ENCODE peak calls at places on chromosomes 5 and 9, in eight cellular contexts. F is prostate gland, A is breast epithelium, J is GM12878, H is adrenal gland, U is NB4, M is sigmoid colon, X is IMR-90. O is an unnamed sample.

GRCh38 chr5:145718956-145719355 is 116.2 kb downstream of the PRELID2 start:
- DNase-seq in F (no peak), A (no peak), J (no peak), H (no peak), U (no peak), M (no peak), X (peak), O (no peak)

GRCh38 chr9:35826071-35826701 is 2.3 kb downstream of the FAM221B start:
- DNase-seq in F (peak), A (no peak), J (peak), H (no peak), U (peak), M (peak), X (peak), O (no peak)

GRCh38 chr9:136975624-136976023 is 1.7 kb upstream of the PTGDS start:
- DNase-seq in F (no peak), A (no peak), J (no peak), H (no peak), U (peak), M (no peak), X (no peak), O (no peak)

GRCh38 chr9:136085815-136086212 is 9.3 kb downstream of the NACC2 start:
- DNase-seq in F (peak), A (peak), J (no peak), H (peak), U (no peak), M (peak), X (no peak), O (no peak)

GRCh38 chr9:8800196-8800595 is 1000.6 kb upstream of the DMAC1 start:
- DNase-seq in F (no peak), A (no peak), J (no peak), H (no peak), U (no peak), M (no peak), X (no peak), O (no peak)

GRCh38 chr5:138966236-138966985 is 91.3 kb upstream of the LRRTM2 start:
- DNase-seq in F (no peak), A (no peak), J (no peak), H (no peak), U (no peak), M (no peak), X (no peak), O (no peak)

GRCh38 chr9:92980085-92980745 is 32.9 kb downstream of the FGD3 start:
- DNase-seq in F (no peak), A (no peak), J (no peak), H (no peak), U (no peak), M (no peak), X (no peak), O (no peak)

GRCh38 chr5:5542654-5543053 is 120.2 kb downstream of the ICE1 start:
- DNase-seq in F (no peak), A (no peak), J (no peak), H (peak), U (no peak), M (no peak), X (no peak), O (no peak)

GRCh38 chr5:21817668-21818419 is 1035.3 kb downstream of the CDH12 start:
- DNase-seq in F (no peak), A (no peak), J (no peak), H (no peak), U (no peak), M (no peak), X (peak), O (no peak)

GRCh38 chr5:96610747-96611146 is 51.4 kb upstream of the CAST start:
- DNase-seq in F (no peak), A (no peak), J (no peak), H (no peak), U (no peak), M (no peak), X (no peak), O (no peak)

GRCh38 chr5:89037090-89037489 is 154.1 kb upstream of the MEF2C start:
- DNase-seq in F (no peak), A (no peak), J (no peak), H (no peak), U (no peak), M (no peak), X (peak), O (no peak)

GRCh38 chr9:77953590-77953989 is 78.0 kb downstream of the GNAQ start:
- DNase-seq in F (no peak), A (no peak), J (no peak), H (no peak), U (no peak), M (no peak), X (no peak), O (no peak)

GRCh38 chr5:6905883-6906282 is 192.7 kb downstream of the TENT4A start:
- DNase-seq in F (no peak), A (no peak), J (no peak), H (no peak), U (no peak), M (no peak), X (no peak), O (no peak)

GRCh38 chr9:112334319-112334828 is 955 bp upstream of the PTBP3 start:
- DNase-seq in F (peak), A (no peak), J (no peak), H (no peak), U (peak), M (no peak), X (peak), O (no peak)

GRCh38 chr9:133905493-133905892 is 86.6 kb downstream of the VAV2 start:
- DNase-seq in F (no peak), A (no peak), J (no peak), H (no peak), U (no peak), M (no peak), X (no peak), O (no peak)

GRCh38 chr5:140631831-140632365 is 1.1 kb downstream of the CD14 start:
- DNase-seq in F (no peak), A (no peak), J (no peak), H (peak), U (no peak), M (no peak), X (no peak), O (no peak)

GRCh38 chr5:74310967-74311930 is 329.3 kb downstream of the ENC1 start:
- DNase-seq in F (no peak), A (no peak), J (no peak), H (no peak), U (no peak), M (no peak), X (no peak), O (no peak)

GRCh38 chr5:38291355-38291754 is 33.0 kb downstream of the EGFLAM start:
- DNase-seq in F (no peak), A (no peak), J (no peak), H (no peak), U (no peak), M (no peak), X (no peak), O (no peak)

GRCh38 chr5:74082504-74082903 is 456.5 kb downstream of the ARHGEF28 start:
- DNase-seq in F (no peak), A (no peak), J (no peak), H (no peak), U (no peak), M (no peak), X (no peak), O (no peak)

GRCh38 chr9:93132287-93132927 is 1.6 kb downstream of the NINJ1 start:
- DNase-seq in F (peak), A (peak), J (no peak), H (peak), U (no peak), M (peak), X (no peak), O (peak)

GRCh38 chr5:26193626-26194025 is 844.8 kb downstream of the CDH9 start:
- DNase-seq in F (no peak), A (no peak), J (no peak), H (no peak), U (no peak), M (no peak), X (no peak), O (no peak)

GRCh38 chr5:174145821-174146220 is 100.3 kb downstream of the NSG2 start:
- DNase-seq in F (no peak), A (no peak), J (no peak), H (no peak), U (peak), M (no peak), X (no peak), O (peak)

DNA sequence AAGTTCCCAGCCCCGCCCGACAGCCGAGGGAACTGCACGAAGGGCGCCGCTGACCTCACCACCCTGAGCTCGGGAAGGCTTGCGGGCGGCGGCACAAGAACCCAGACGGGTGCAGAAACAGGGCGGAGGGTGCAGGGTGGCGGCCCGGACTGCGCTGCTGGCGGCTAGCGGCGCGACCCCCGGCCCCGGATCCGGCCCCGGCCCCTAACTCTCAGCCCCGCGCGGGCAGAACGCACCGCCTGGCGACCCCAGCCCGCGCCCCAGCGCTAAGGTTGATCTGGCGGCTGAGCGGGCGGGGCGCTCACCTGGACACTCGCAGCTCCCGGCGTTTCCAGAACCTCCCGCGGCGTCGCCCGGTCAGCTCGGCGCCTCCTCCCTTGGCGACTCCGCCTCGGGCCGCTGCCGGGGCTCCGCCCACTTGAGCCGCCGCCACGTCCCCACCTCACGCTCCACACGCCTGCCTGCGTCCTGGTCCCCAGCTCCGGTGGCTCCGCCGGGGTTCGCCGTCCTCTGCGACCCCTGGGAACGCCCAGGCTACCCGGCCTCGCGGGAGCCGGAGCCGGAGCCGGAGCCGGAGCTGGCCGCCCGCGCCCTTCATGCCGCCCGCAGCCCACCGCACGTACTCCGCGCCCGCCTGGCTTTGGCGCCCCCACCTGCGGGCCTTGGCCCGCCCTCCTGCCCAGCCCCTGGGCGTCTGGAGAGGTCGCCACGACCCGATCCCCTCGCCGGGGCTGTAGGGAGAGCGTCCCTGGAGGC is at the start of gene P4HA2:
- DNase-seq in F (peak), A (peak), J (no peak), H (peak), U (peak), M (peak), X (peak), O (peak)
- TF ChIP-seq POLR2A in F (peak), A (no peak), J (peak), H (peak), U (no peak), M (peak), X (peak), O (no peak)

DNA sequence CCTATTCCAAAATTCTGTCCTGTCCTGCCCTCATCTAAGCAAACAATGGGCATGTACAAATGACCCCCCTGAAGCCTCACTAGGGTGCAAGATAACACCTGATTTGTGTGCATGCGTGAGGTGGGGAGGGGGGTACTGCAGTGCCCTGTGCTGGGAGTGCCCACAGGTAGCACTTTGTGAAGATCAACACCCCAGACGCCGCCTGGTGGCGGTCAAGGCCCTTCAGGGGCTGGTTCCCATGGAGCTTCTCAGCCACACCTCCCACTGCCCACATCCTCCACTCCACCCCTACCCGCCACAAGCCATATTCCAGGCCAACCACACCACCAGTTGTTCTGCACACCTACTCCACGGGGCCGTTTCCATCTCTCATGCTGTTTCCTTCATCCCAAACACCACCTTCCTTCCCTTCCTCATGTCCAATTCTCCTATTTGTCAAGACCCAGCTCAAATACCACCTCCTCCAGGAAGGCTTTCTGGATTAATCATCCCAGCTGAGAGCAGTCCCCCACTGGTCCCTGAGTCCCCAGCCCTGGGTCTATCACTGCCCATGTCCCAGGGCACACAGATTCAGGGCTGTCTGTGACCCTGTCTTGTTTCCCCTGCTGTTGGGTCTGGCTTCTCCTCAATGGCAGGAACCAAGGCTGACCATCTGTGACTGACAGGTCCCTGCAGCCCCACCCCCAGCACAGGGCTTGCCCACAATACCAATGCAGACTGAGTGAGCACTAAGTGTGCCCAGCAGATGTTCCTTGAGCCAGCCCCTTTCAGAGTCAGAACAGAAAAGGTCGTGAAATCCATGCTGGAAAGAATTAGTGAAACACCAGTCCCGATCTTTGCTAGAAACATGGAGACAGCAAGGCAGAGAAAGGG is 178.4 kb downstream of the PAX5 start:
- DNase-seq in F (no peak), A (no peak), J (no peak), H (no peak), U (peak), M (no peak), X (no peak), O (no peak)
- TF ChIP-seq CTCF in F (no peak), A (no peak), J (peak), H (no peak), U (peak), M (no peak), X (peak), O (no peak)

GRCh38 chr9:129156163-129156562 is 21.9 kb downstream of the IER5L start:
- DNase-seq in F (no peak), A (no peak), J (no peak), H (no peak), U (no peak), M (no peak), X (no peak), O (no peak)
- H3K4me3 ChIP-seq in F (no peak), A (no peak), J (no peak), H (no peak), U (no peak), M (no peak), X (no peak), O (no peak)

GRCh38 chr9:128635266-128636023 is 21.2 kb downstream of the DYNC2I2 start:
- DNase-seq in F (peak), A (peak), J (no peak), H (peak), U (no peak), M (peak), X (peak), O (peak)
- TF ChIP-seq POLR2A in F (no peak), A (no peak), J (no peak), H (no peak), U (no peak), M (no peak), X (no peak), O (no peak)

DNA sequence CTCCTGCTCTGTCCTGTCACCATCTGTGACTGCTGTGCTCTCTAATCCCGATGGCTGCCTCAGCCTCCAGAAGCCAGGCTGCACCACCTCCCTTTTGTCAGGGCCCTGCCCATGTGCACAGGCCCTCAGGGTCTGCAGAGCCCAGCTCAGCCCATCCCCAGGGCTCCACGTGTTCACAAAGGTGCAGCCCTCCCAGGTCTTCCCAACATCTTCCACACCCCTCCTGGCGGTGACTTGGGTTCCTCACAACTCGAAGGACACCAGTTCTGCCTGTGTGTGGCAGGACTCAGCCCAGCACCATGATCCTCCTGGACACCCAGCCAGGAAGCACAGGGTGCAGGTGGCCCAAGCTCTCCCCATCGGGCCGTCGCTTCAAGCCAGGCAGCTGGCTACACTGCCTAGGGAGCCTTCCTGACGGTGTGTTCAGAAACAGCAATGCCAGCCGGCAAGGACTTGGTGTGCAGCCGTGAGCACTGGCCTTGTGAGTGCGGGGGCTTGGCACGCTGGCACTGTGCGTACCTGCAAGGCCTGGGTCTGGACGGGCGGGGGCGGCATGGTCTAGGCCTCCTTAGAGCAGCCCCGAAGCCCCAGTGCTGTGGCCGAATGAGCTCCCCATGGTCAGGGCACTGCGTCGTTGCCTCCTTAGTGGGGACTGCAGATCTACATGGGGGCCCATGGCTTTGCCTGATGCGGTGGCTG is 96.1 kb downstream of the MRPL36 start:
- DNase-seq in F (no peak), A (peak), J (no peak), H (no peak), U (no peak), M (no peak), X (no peak), O (peak)
- TF ChIP-seq CTCF in F (no peak), A (no peak), J (no peak), H (no peak), U (no peak), M (no peak), X (no peak), O (no peak)

O was measured in lower leg skin.